ENCODE peak calls at places on chromosomes 1 and 21, in six cellular contexts. F is NT2/D1, S is GM23248, K is fibroblast of villous mesenchyme, E is aorta, B is astrocyte of the spinal cord. Z is an unnamed sample.
A peak's percentile ranks its signal among the peaks of the same experiment; 100 is the strongest.

GRCh38 chr1:20494609-20495311 is 8.8 kb upstream of the CAMK2N1 start:
- DNase-seq in F (no peak), S (peak; percentile 97), K (peak; percentile 59), E (no peak), B (peak; percentile 91), Z (no peak)

GRCh38 chr1:156111355-156111962 is 3.1 kb upstream of the LMNA start:
- DNase-seq in F (no peak), S (no peak), K (no peak), E (no peak), B (no peak), Z (no peak)

GRCh38 chr1:32299327-32299726 is 7.4 kb downstream of the HDAC1 start:
- DNase-seq in F (no peak), S (no peak), K (no peak), E (no peak), B (no peak), Z (no peak)

GRCh38 chr1:161018631-161018930 is 2.4 kb downstream of the F11R start:
- DNase-seq in F (no peak), S (no peak), K (no peak), E (no peak), B (no peak), Z (no peak)

GRCh38 chr1:115829023-115829674 is 11.8 kb downstream of the NHLH2 start:
- DNase-seq in F (no peak), S (peak; percentile 97), K (peak; percentile 96), E (no peak), B (peak; percentile 65), Z (peak; percentile 52)

GRCh38 chr1:225882699-225883615 is 777 bp upstream of the TMEM63A start:
- DNase-seq in F (no peak), S (peak; percentile 77), K (peak; percentile 60), E (peak; percentile 83), B (peak; percentile 36), Z (peak; percentile 75)

GRCh38 chr1:181141431-181141910 is 53.0 kb downstream of the IER5 start:
- DNase-seq in F (no peak), S (peak; percentile 97), K (peak; percentile 36), E (peak; percentile 88), B (peak; percentile 80), Z (peak; percentile 55)

GRCh38 chr1:183230403-183230802 is 44.3 kb downstream of the LAMC2 start:
- DNase-seq in F (no peak), S (peak; percentile 66), K (peak; percentile 40), E (no peak), B (no peak), Z (no peak)

GRCh38 chr1:157147906-157148717 is 9.9 kb upstream of the ETV3 start:
- DNase-seq in F (no peak), S (no peak), K (peak; percentile 35), E (no peak), B (no peak), Z (no peak)

GRCh38 chr1:97304366-97304765 is 582.8 kb downstream of the PTBP2 start:
- DNase-seq in F (no peak), S (no peak), K (no peak), E (no peak), B (no peak), Z (no peak)

GRCh38 chr1:65075123-65075976 is 72.7 kb upstream of the AK4 start:
- DNase-seq in F (no peak), S (peak; percentile 71), K (peak; percentile 71), E (no peak), B (peak; percentile 62), Z (no peak)

GRCh38 chr1:114685851-114686250 is 9.5 kb downstream of the AMPD1 start:
- DNase-seq in F (no peak), S (no peak), K (no peak), E (no peak), B (no peak), Z (no peak)

GRCh38 chr1:200473698-200474371 is 64.0 kb upstream of the ZNF281 start:
- DNase-seq in F (no peak), S (peak; percentile 50), K (peak; percentile 60), E (no peak), B (no peak), Z (no peak)

GRCh38 chr1:184019506-184019905 is 18.0 kb downstream of the COLGALT2 start:
- DNase-seq in F (no peak), S (no peak), K (no peak), E (no peak), B (no peak), Z (no peak)

GRCh38 chr1:111222308-111223125 is 5.0 kb upstream of the CHI3L2 start:
- DNase-seq in F (peak; percentile 59), S (peak; percentile 81), K (peak; percentile 53), E (peak; percentile 92), B (peak; percentile 61), Z (peak; percentile 85)

GRCh38 chr1:8169364-8170058 is 143.4 kb upstream of the ERRFI1 start:
- DNase-seq in F (no peak), S (peak; percentile 83), K (peak; percentile 90), E (peak; percentile 25), B (peak; percentile 83), Z (no peak)

DNA sequence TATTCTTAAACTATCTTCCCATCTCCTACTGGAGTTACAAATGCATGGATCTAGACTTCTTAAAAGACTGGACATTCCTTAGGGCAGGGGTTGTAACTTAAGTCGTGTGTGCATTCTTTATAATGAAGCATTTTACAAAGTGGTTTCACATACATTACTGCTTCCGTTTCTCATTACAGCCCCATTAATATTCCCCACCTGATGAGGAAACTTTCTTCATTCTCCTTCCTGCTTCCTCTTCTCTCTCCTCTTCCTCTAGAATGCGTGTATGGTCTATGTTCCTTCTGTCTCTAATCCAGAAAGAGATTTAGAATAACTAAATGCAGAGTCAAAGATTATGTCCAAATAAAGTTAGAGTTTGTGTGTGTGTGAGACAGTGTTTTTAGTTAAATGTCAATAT is 1.8 kb upstream of the CAP1 start:
- DNase-seq in F (no peak), S (no peak), K (no peak), E (peak; percentile 30), B (no peak), Z (no peak)
- H3K4me3 ChIP-seq in F (no peak overlapping the region), S (peak overlapping the region; percentile 99), K (no peak overlapping the region), E (no peak overlapping the region), B (no peak overlapping the region), Z (no peak overlapping the region)

GRCh38 chr1:174964261-174964984 is 35.3 kb upstream of the CACYBP start:
- DNase-seq in F (no peak), S (peak; percentile 55), K (peak; percentile 40), E (no peak), B (no peak), Z (no peak)

GRCh38 chr1:174965006-174965971 is 34.5 kb upstream of the CACYBP start:
- DNase-seq in F (no peak), S (no peak), K (peak; percentile 71), E (no peak), B (no peak), Z (no peak)

GRCh38 chr1:174967845-174968705 is 31.7 kb upstream of the CACYBP start:
- DNase-seq in F (no peak), S (no peak), K (no peak), E (no peak), B (no peak), Z (no peak)

GRCh38 chr1:174963547-174964125 is 36.1 kb upstream of the CACYBP start:
- DNase-seq in F (no peak), S (no peak), K (no peak), E (no peak), B (no peak), Z (no peak)

DNA sequence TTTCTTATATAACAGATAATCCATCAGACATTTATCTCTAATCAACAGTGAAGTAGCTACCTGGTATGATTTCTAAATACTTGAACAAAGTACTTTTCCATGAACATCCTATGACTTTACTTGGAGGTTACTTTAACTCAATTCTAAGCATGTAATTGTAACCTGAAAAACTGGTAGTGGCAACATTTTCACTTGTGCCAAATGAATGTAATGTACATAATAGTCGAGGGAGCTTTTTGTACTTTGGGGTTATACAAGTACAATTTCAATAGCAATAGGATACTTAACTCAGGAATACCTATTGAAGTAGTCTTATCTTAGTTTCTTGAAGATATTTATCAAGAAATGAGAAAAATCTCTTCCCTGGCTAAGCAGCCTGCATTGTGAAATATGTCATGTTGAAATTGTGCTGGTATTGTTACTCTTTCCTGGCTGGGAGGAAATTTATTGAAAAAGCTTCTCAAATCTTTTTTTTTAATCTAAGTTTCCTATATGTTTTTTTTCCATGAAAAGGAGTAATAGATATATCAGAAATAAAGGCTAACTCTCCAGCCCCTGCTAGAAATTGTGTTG is 33.7 kb upstream of the CACYBP start:
- DNase-seq in F (no peak), S (no peak), K (no peak), E (no peak), B (no peak), Z (no peak)
- H3K4me3 ChIP-seq in F (no peak overlapping the region), S (no peak overlapping the region), K (no peak overlapping the region), E (no peak overlapping the region), B (no peak overlapping the region), Z (peak overlapping the region; percentile 31)

GRCh38 chr1:39690225-39690624 is 1.0 kb downstream of the HPCAL4 start:
- DNase-seq in F (no peak), S (no peak), K (no peak), E (no peak), B (no peak), Z (no peak)

GRCh38 chr1:39691383-39692151 is at the start of gene HPCAL4:
- DNase-seq in F (peak; percentile 89), S (peak; percentile 87), K (peak; percentile 69), E (peak; percentile 95), B (peak; percentile 56), Z (peak; percentile 93)

GRCh38 chr1:39689635-39690034 is 1.6 kb downstream of the HPCAL4 start:
- DNase-seq in F (no peak), S (no peak), K (no peak), E (no peak), B (no peak), Z (no peak)

GRCh38 chr1:39692152-39693064 is 1.2 kb upstream of the HPCAL4 start:
- DNase-seq in F (no peak), S (peak; percentile 26), K (no peak), E (no peak), B (no peak), Z (peak; percentile 73)

GRCh38 chr1:39690943-39691382 is 270 bp downstream of the HPCAL4 start:
- DNase-seq in F (no peak), S (no peak), K (no peak), E (no peak), B (no peak), Z (no peak)
- H3K4me3 ChIP-seq in F (peak overlapping the region; percentile 13), S (peak overlapping the region; percentile 49), K (no peak overlapping the region), E (no peak overlapping the region), B (no peak overlapping the region), Z (peak overlapping the region; percentile 54)

DNA sequence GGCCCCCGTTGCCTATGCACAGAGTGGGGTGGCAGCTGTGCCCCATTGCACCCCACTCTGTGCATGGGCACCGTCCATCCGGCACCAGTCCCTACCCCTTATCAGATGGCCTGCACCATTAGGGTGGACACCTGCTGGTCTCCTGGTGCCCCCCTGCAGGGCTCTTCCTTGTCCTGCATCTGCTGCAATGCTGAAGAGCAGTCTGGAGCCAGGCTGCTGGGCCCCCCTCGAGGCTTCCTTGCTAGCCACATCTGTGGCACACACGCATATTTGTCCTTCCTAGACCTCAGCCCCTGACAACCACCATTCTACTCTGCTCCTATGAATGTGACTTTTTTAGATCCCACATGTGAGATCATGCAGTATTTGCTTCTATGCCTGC is 56.4 kb downstream of the COL18A1 start:
- DNase-seq in F (no peak), S (no peak), K (no peak), E (peak; percentile 53), B (no peak), Z (no peak)
- H3K4me3 ChIP-seq in F (no peak overlapping the region), S (no peak overlapping the region), K (no peak overlapping the region), E (no peak overlapping the region), B (no peak overlapping the region), Z (no peak overlapping the region)

GRCh38 chr1:172561252-172561651 is 28.3 kb downstream of the SUCO start:
- DNase-seq in F (no peak), S (peak; percentile 38), K (no peak), E (no peak), B (no peak), Z (no peak)

GRCh38 chr1:172567720-172568119 is 34.8 kb downstream of the SUCO start:
- DNase-seq in F (no peak), S (no peak), K (no peak), E (no peak), B (no peak), Z (no peak)

GRCh38 chr1:172566196-172566997 is 33.4 kb downstream of the SUCO start:
- DNase-seq in F (no peak), S (no peak), K (no peak), E (no peak), B (no peak), Z (no peak)
- H3K4me3 ChIP-seq in F (no peak overlapping the region), S (no peak overlapping the region), K (no peak overlapping the region), E (no peak overlapping the region), B (no peak overlapping the region), Z (no peak overlapping the region)

Z was measured in lower lobe of right lung.